ENCODE peak calls at places on chromosomes 11 and 22, in seven cellular contexts. T is HAP-1, M is NCI-H226, F is brain pericyte, D is putamen, K is HCEC 1CT, G is frontal cortex. X is an unnamed sample.

GRCh38 chr11:10414659-10415058 is 40.4 kb upstream of the AMPD3 start:
- DNase-seq in F (no peak), T (no peak), D (no peak), K (no peak), G (no peak), M (no peak), X (no peak)

GRCh38 chr11:117820516-117820915 is 4.0 kb downstream of the FXYD2 start:
- DNase-seq in K (no peak), G (no peak), M (no peak), T (no peak), D (no peak), F (no peak), X (no peak)

GRCh38 chr11:128929991-128930390 is 12.7 kb downstream of the TP53AIP1 start:
- DNase-seq in M (no peak), T (no peak), G (no peak), K (no peak), F (no peak), D (no peak), X (no peak)

GRCh38 chr11:68741536-68741935 is 9.8 kb downstream of the TESMIN start:
- DNase-seq in M (no peak), F (no peak), G (no peak), K (no peak), T (no peak), D (no peak), X (no peak)

GRCh38 chr22:20589614-20590476 is 82.4 kb downstream of the MED15 start:
- DNase-seq in K (no peak), G (no peak), M (no peak), T (no peak), D (no peak), F (no peak), X (no peak)

GRCh38 chr11:72818971-72819370 is 4.8 kb downstream of the ATG16L2 start:
- DNase-seq in K (no peak), D (no peak), M (no peak), G (no peak), F (no peak), T (no peak), X (no peak)

GRCh38 chr11:132803436-132803835 is 728.9 kb downstream of the OPCML start:
- DNase-seq in M (no peak), T (no peak), K (no peak), F (no peak), D (no peak), G (no peak), X (no peak)

GRCh38 chr11:17978553-17979287 is 34.1 kb downstream of the SERGEF start:
- DNase-seq in M (peak; percentile 19), T (no peak), F (no peak), G (peak; percentile 51), K (peak; percentile 57), D (peak; percentile 33), X (peak; percentile 34)

GRCh38 chr11:125452125-125452470 is 44.0 kb downstream of the FEZ1 start:
- DNase-seq in K (no peak), T (no peak), F (no peak), M (no peak), D (no peak), G (no peak), X (no peak)

GRCh38 chr11:96465537-96465936 is 75.7 kb downstream of the JRKL start:
- DNase-seq in D (no peak), T (no peak), K (no peak), G (no peak), F (no peak), M (peak; percentile 6), X (no peak)

GRCh38 chr11:47656284-47656915 is 14.0 kb upstream of the MTCH2 start:
- DNase-seq in M (no peak), G (no peak), K (no peak), T (no peak), F (no peak), D (no peak), X (no peak)

GRCh38 chr22:41672780-41673509 is 15.7 kb downstream of the SNU13 start:
- DNase-seq in F (no peak), K (no peak), M (no peak), D (no peak), G (no peak), T (no peak), X (no peak)

GRCh38 chr11:210803-211180 is 3.3 kb downstream of the RIC8A start:
- DNase-seq in M (no peak), K (no peak), F (no peak), D (no peak), G (no peak), T (no peak), X (no peak)

GRCh38 chr22:44331881-44332714 is 19.3 kb upstream of the SHISAL1 start:
- DNase-seq in M (no peak), D (no peak), G (no peak), K (no peak), F (no peak), T (no peak), X (no peak)

GRCh38 chr11:131572423-131572822 is 202.0 kb downstream of the NTM start:
- DNase-seq in D (no peak), T (no peak), K (no peak), G (no peak), M (no peak), F (no peak), X (no peak)

GRCh38 chr22:43232445-43232844 is 45.5 kb upstream of the TTLL12 start:
- DNase-seq in F (no peak), G (no peak), D (no peak), T (no peak), M (no peak), K (no peak), X (no peak)

GRCh38 chr11:72430743-72431570 is 3.4 kb downstream of the CLPB start:
- DNase-seq in F (no peak), M (peak; percentile 13), G (peak; percentile 61), K (peak; percentile 59), D (peak; percentile 59), T (peak; percentile 64), X (no peak)

GRCh38 chr22:21915624-21916308 is 36.9 kb downstream of the PPM1F start:
- DNase-seq in T (no peak), K (no peak), G (peak; percentile 5), M (no peak), F (no peak), D (no peak), X (no peak)

GRCh38 chr22:46663001-46663400 is 42.8 kb downstream of the GRAMD4 start:
- DNase-seq in D (no peak), T (no peak), M (no peak), F (no peak), K (no peak), G (no peak), X (no peak)

GRCh38 chr11:17386331-17387084 is 2.0 kb downstream of the KCNJ11 start:
- DNase-seq in F (no peak), G (peak; percentile 54), M (no peak), T (peak; percentile 30), K (peak; percentile 31), D (peak; percentile 58), X (no peak)

GRCh38 chr11:34773826-34774225 is 142.4 kb downstream of the APIP start:
- DNase-seq in F (no peak), D (no peak), K (peak; percentile 20), M (peak; percentile 45), T (no peak), G (no peak), X (no peak)

GRCh38 chr11:69876013-69876412 is 56.8 kb upstream of the FGF3 start:
- DNase-seq in D (no peak), M (no peak), F (no peak), G (no peak), T (no peak), K (no peak), X (no peak)

GRCh38 chr11:94926698-94927237 is 46.6 kb downstream of the CWC15 start:
- DNase-seq in F (peak; percentile 92), M (peak; percentile 72), G (peak; percentile 43), T (no peak), K (peak; percentile 95), D (peak; percentile 64), X (peak; percentile 29)

GRCh38 chr11:62104816-62105610 is 18.8 kb upstream of the INCENP start:
- DNase-seq in M (no peak), T (no peak), G (no peak), K (peak; percentile 65), D (no peak), F (no peak), X (no peak)

GRCh38 chr11:15793032-15793996 is 563.0 kb downstream of the SOX6 start:
- DNase-seq in M (peak; percentile 90), D (no peak), G (no peak), T (no peak), F (peak; percentile 13), K (peak; percentile 11), X (no peak)

GRCh38 chr11:3014314-3014938 is 22.3 kb upstream of the NAP1L4 start:
- DNase-seq in G (peak; percentile 37), F (peak; percentile 84), M (no peak), T (no peak), D (no peak), K (no peak), X (no peak)

GRCh38 chr11:34837246-34837856 is 78.8 kb downstream of the APIP start:
- DNase-seq in K (peak; percentile 4), F (no peak), G (no peak), T (no peak), D (no peak), M (no peak), X (no peak)